ENCODE peak calls at places on chromosomes 1 and 21, in ten cellular contexts. S is A549, H is sigmoid colon, V is esophagus squamous epithelium, X is adrenal gland, A is HCT116, U is tibial nerve, W is IMR-90, P is testis, G is body of pancreas. I is an unnamed sample. For H3K4me1, the result is how much of the 10 kb centered on the place peaks cover.

GRCh38 chr1:159906960-159907359 is 7.0 kb upstream of the CFAP45 start:
- DNase-seq in S (no peak), H (no peak), V (no peak), X (no peak), A (no peak), U (no peak), W (no peak), P (no peak), G (no peak), I (no peak)

GRCh38 chr1:70573317-70573843 is 162.3 kb downstream of the CTH start:
- DNase-seq in S (no peak), H (no peak), V (no peak), X (no peak), A (no peak), U (no peak), W (no peak), P (no peak), G (no peak), I (no peak)

GRCh38 chr1:232549998-232550397 is 79.9 kb downstream of the SIPA1L2 start:
- DNase-seq in S (no peak), H (no peak), V (no peak), X (no peak), A (no peak), U (no peak), W (no peak), P (no peak), G (no peak), I (no peak)

GRCh38 chr1:148160421-148161251 is 8.6 kb upstream of the NBPF11 start:
- DNase-seq in S (no peak), H (no peak), V (no peak), X (no peak), A (no peak), U (no peak), W (no peak), P (peak), G (no peak), I (no peak)

GRCh38 chr21:46356494-46357334 is 32.8 kb downstream of the PCNT start:
- DNase-seq in S (no peak), H (no peak), V (no peak), X (no peak), A (no peak), U (no peak), W (no peak), P (no peak), G (no peak), I (no peak)

GRCh38 chr1:180131510-180131909 is 23.2 kb upstream of the QSOX1 start:
- DNase-seq in S (no peak), H (no peak), V (no peak), X (peak), A (no peak), U (no peak), W (peak), P (no peak), G (peak), I (no peak)

GRCh38 chr1:183515002-183515689 is 42.8 kb downstream of the SMG7 start:
- DNase-seq in S (peak), H (no peak), V (no peak), X (no peak), A (no peak), U (no peak), W (peak), P (no peak), G (no peak), I (no peak)

GRCh38 chr1:15401391-15402055 is 8.2 kb upstream of the EFHD2 start:
- DNase-seq in S (no peak), H (no peak), V (no peak), X (no peak), A (no peak), U (no peak), W (no peak), P (no peak), G (no peak), I (no peak)

GRCh38 chr21:34835526-34835925 is 166.7 kb downstream of the CLIC6 start:
- DNase-seq in S (no peak), H (peak), V (no peak), X (peak), A (no peak), U (peak), W (no peak), P (peak), G (peak), I (no peak)

GRCh38 chr1:195439661-195440060 is 1168.6 kb downstream of the KCNT2 start:
- DNase-seq in S (no peak), H (no peak), V (no peak), X (no peak), A (no peak), U (no peak), W (no peak), P (no peak), G (no peak), I (no peak)

GRCh38 chr1:243910612-243911011 is 60.6 kb upstream of the AKT3 start:
- DNase-seq in S (no peak), H (no peak), V (no peak), X (no peak), A (no peak), U (no peak), W (no peak), P (no peak), G (peak), I (no peak)

GRCh38 chr1:21579788-21580187 is 70.6 kb downstream of the ALPL start:
- DNase-seq in S (peak), H (no peak), V (no peak), X (no peak), A (no peak), U (no peak), W (peak), P (no peak), G (no peak), I (no peak)

GRCh38 chr1:247430430-247430829 is 14.5 kb downstream of the NLRP3 start:
- DNase-seq in S (no peak), H (no peak), V (no peak), X (no peak), A (no peak), U (no peak), W (no peak), P (no peak), G (no peak), I (no peak)

GRCh38 chr1:173395762-173396161 is 81.4 kb upstream of the PRDX6 start:
- DNase-seq in S (no peak), H (no peak), V (no peak), X (no peak), A (no peak), U (no peak), W (no peak), P (no peak), G (no peak), I (no peak)

GRCh38 chr1:156608981-156609380 is 7.7 kb upstream of the GPATCH4 start:
- DNase-seq in S (no peak), H (no peak), V (no peak), X (no peak), A (no peak), U (no peak), W (no peak), P (peak), G (no peak), I (no peak)

GRCh38 chr1:58067082-58067481 is 479.4 kb downstream of the OMA1 start:
- DNase-seq in S (no peak), H (no peak), V (no peak), X (no peak), A (no peak), U (no peak), W (no peak), P (peak), G (no peak), I (no peak)

GRCh38 chr1:206704239-206704638 is 19.5 kb downstream of the MAPKAPK2 start:
- DNase-seq in S (no peak), H (peak), V (no peak), X (no peak), A (no peak), U (no peak), W (no peak), P (no peak), G (no peak), I (no peak)

GRCh38 chr1:241844593-241844992 is 3.4 kb upstream of the EXO1 start:
- DNase-seq in S (no peak), H (no peak), V (no peak), X (no peak), A (no peak), U (no peak), W (no peak), P (no peak), G (no peak), I (no peak)

GRCh38 chr1:1112237-1112985 is 3.5 kb downstream of the C1orf159 start:
- DNase-seq in S (no peak), H (peak), V (no peak), X (no peak), A (no peak), U (no peak), W (no peak), P (no peak), G (no peak), I (peak)

GRCh38 chr21:35375115-35375514 is 326.0 kb upstream of the RUNX1 start:
- DNase-seq in S (no peak), H (peak), V (no peak), X (no peak), A (no peak), U (no peak), W (peak), P (no peak), G (peak), I (no peak)

GRCh38 chr21:41928621-41929220 is 25.1 kb downstream of the C2CD2 start:
- DNase-seq in S (no peak), H (peak), V (no peak), X (peak), A (no peak), U (no peak), W (no peak), P (no peak), G (peak), I (no peak)

GRCh38 chr21:41929248-41929647 is 24.6 kb downstream of the C2CD2 start:
- DNase-seq in S (no peak), H (peak), V (no peak), X (peak), A (no peak), U (no peak), W (no peak), P (no peak), G (no peak), I (no peak)

GRCh38 chr21:41926068-41926806 is 27.6 kb downstream of the C2CD2 start:
- DNase-seq in S (no peak), H (peak), V (no peak), X (peak), A (no peak), U (no peak), W (peak), P (no peak), G (peak), I (no peak)

GRCh38 chr21:41926807-41927171 is 27.0 kb downstream of the C2CD2 start:
- DNase-seq in S (no peak), H (peak), V (no peak), X (no peak), A (no peak), U (no peak), W (no peak), P (no peak), G (no peak), I (no peak)

DNA sequence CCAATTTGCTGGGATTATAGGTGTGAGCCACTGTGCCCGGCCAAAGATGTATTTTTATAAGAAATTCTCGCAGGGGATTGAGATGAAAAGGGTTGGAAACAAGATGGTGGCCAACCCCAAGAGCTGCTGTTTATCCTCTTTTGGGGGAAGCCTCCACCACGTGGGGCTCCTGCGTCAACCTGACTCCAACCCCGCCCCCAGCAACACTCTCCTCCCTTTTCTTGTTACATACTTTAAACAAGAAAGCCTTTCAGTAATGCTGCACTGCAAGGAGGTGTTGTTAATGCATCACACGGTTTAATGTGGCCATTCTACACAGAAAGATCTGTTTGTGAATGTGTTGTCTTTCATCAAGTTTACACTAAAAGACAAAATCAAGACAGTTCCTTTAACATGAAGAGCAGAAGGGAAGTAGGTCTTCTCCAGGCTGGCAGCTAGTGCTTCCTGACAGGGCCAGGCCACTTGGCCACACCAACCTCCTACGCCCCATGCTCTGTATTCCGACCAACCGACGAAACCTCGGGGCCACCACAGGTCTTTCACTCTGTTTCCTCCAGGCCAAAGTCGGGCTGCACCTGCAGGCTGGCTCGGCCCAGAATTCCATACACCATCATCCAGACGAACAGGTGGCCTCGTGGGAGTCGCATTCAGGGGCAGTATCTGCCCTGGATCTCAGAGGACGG is 25.9 kb downstream of the C2CD2 start:
- DNase-seq in S (no peak), H (peak), V (no peak), X (peak), A (no peak), U (no peak), W (no peak), P (no peak), G (peak), I (no peak)
- H3K27ac ChIP-seq in S (no peak), H (peak), V (peak), X (peak), A (no peak), U (peak), W (no peak), P (no peak), G (no peak), I (peak)

DNA sequence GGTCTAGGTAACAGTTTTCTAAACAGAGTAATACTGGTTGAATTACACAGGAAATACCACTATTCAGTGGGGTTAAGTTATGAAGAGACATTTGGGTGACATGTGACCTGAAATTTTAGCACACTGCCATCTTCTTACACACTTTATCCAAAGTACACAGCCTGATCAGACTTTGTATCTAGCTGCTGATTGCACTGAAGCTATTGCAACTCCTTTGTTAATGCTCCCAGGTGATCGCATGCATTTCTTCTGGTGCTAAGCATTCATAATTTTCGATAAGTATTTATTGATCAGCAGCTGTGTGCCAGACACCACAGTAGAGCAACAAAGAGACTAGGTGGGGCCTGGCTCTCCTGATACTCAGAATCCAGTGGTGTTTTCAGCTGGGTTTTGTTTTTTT is 52.4 kb downstream of the AK4 start:
- DNase-seq in S (no peak), H (no peak), V (no peak), X (no peak), A (no peak), U (no peak), W (no peak), P (no peak), G (no peak), I (no peak)
- H3K4me1 ChIP-seq in S (under half), H (under half), V (under half), X (under half), A (under half), U (under half), W (under half), P (under half), G (under half), I (under half)

DNA sequence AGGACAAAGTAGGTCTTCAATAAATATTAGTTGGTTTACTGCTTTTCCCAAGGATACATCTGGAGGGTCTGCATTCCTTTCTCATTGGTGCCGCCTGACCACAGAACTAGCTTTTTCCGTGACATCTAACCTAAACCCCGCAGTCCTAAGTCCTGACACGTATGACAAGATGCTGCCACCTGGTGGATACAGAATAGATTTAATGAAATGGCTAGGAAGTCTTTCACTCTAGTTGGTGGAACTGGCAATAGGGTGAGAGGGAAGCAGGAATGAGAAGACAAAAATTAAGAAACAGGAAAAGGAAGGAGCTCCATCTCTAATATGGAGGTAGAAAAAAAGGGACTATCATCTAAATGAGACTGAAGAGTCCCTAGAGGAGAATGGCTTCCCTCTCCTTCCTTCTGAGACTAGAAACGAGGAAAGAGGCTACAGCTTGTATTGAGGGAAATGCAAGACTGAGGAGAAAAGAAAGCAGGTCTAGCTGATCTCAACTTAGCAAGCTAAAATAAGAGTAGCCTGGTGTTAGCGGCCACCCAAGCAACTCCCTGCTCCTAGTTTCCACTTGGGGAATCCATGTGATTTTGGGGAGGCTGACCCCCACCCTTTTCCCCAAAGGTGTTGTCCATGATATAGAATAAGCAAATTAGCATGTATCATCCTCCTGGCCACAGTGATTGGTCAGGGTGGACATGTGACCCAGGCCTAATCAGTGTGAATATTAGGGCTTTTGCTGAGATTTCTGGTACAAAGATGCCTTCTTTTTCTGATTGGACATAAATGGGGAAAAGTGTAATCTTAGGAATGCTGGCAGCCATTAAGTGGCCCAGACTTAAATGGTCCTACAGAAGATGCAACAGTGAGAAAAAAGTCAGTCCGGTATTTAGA is 5.9 kb downstream of the RFX5 start:
- DNase-seq in S (peak), H (no peak), V (no peak), X (peak), A (peak), U (no peak), W (peak), P (peak), G (peak), I (peak)
- TF ChIP-seq POLR2A in S (no peak), H (no peak), V (no peak), X (no peak), A (no peak), U (no peak), W (no peak), P (no peak), G (no peak), I (no peak)

DNA sequence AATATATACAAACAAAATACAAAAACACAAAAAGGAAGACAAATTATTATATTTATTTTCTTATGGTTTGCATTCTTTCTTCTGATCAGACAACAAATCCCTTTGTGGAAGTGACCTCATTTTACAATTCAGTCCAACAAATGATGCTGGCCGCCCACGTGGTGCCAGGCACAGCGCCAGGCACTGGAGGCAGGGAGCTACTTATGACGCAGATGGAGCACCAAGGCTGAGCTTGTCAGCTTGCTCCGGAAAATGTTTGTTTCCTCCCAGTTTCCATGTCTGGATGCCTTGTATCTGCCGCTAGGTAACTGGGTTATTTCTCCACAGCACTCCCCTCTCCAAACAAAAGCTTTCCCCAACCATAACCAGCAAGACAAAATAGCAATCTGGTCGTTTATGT is 30.7 kb upstream of the CD34 start:
- DNase-seq in S (no peak), H (peak), V (no peak), X (peak), A (no peak), U (peak), W (peak), P (peak), G (peak), I (peak)
- H3K27ac ChIP-seq in S (no peak), H (peak), V (peak), X (no peak), A (no peak), U (no peak), W (no peak), P (peak), G (no peak), I (peak)